ENCODE peak calls at places on chromosomes 5 and 9, in four cellular contexts. H is HTR-8/SVneo; S is stimulated activated CD4-positive, alpha-beta T cell treated with anti-CD3 and anti-CD28 coated beads, Interleukin-2, amount 100 ng/mL, for 24 hours; M is SJSA1. G is an unnamed sample.
A peak's percentile ranks its signal among the peaks of the same experiment; 100 is the strongest.

GRCh38 chr5:76356887-76357286 is 46.2 kb upstream of the IQGAP2 start:
- DNase-seq in H (no peak), S (no peak), M (no peak), G (no peak)

GRCh38 chr9:742914-743594 is 98.4 kb upstream of the DMRT1 start:
- DNase-seq in H (no peak), S (no peak), M (no peak), G (no peak)

GRCh38 chr5:159463590-159464321 is 133.5 kb upstream of the IL12B start:
- DNase-seq in H (peak; percentile 19), S (no peak), M (peak; percentile 67), G (no peak)

GRCh38 chr9:134325813-134326753 is at the start of gene RXRA:
- DNase-seq in H (peak; percentile 72), S (peak; percentile 61), M (peak; percentile 85), G (peak; percentile 35)

GRCh38 chr9:120403543-120403856 is 176.5 kb downstream of the CDK5RAP2 start:
- DNase-seq in H (no peak), S (no peak), M (no peak), G (no peak)

GRCh38 chr5:10576790-10577189 is 12.9 kb downstream of the ANKRD33B start:
- DNase-seq in H (no peak), S (no peak), M (peak; percentile 42), G (peak; percentile 16)

GRCh38 chr9:130880599-130881220 is 15.9 kb downstream of the QRFP start:
- DNase-seq in H (no peak), S (no peak), M (no peak), G (no peak)

GRCh38 chr9:78238061-78239038 is 2.5 kb downstream of the CEP78 start:
- DNase-seq in H (no peak), S (no peak), M (no peak), G (no peak)

GRCh38 chr5:59020611-59021285 is 437.9 kb downstream of the RAB3C start:
- DNase-seq in H (no peak), S (peak; percentile 30), M (no peak), G (no peak)

GRCh38 chr9:107019216-107019615 is 156.2 kb downstream of the ZNF462 start:
- DNase-seq in H (no peak), S (no peak), M (peak; percentile 54), G (no peak)

GRCh38 chr5:6717687-6718086 is 4.5 kb downstream of the TENT4A start:
- DNase-seq in H (no peak), S (no peak), M (peak; percentile 36), G (no peak)

GRCh38 chr5:140631831-140632365 is 1.1 kb downstream of the CD14 start:
- DNase-seq in H (no peak), S (peak; percentile 44), M (no peak), G (no peak)

GRCh38 chr5:41335596-41335995 is 122.3 kb upstream of the C6 start:
- DNase-seq in H (no peak), S (no peak), M (no peak), G (no peak)

GRCh38 chr9:105842023-105842644 is 147.8 kb downstream of the TMEM38B start:
- DNase-seq in H (peak; percentile 14), S (peak; percentile 23), M (no peak), G (peak; percentile 24)

GRCh38 chr5:1216211-1216917 is 8.8 kb upstream of the SLC6A18 start:
- DNase-seq in H (no peak), S (no peak), M (no peak), G (no peak)

GRCh38 chr5:110339399-110339798 is 387.1 kb downstream of the TMEM232 start:
- DNase-seq in H (no peak), S (no peak), M (no peak), G (no peak)

GRCh38 chr5:132029609-132030008 is 18.2 kb upstream of the ACSL6 start:
- DNase-seq in H (no peak), S (no peak), M (no peak), G (no peak)

GRCh38 chr9:382383-382782 is 167.7 kb downstream of the DOCK8 start:
- DNase-seq in H (no peak), S (no peak), M (no peak), G (no peak)

GRCh38 chr9:131610231-131610761 is 65.0 kb downstream of the PRRT1B start:
- DNase-seq in H (no peak), S (no peak), M (no peak), G (no peak)

GRCh38 chr9:98998441-98999151 is 54.9 kb downstream of the COL15A1 start:
- DNase-seq in H (peak; percentile 66), S (peak; percentile 78), M (peak; percentile 78), G (peak; percentile 63)

GRCh38 chr5:69030663-69031062 is 63.2 kb upstream of the SLC30A5 start:
- DNase-seq in H (no peak), S (no peak), M (no peak), G (no peak)

GRCh38 chr5:37815913-37816312 is 23.9 kb downstream of the GDNF start:
- DNase-seq in H (no peak), S (no peak), M (no peak), G (no peak)

GRCh38 chr5:97006454-97006853 is 70.6 kb downstream of the LNPEP start:
- DNase-seq in H (no peak), S (no peak), M (no peak), G (no peak)

GRCh38 chr5:146463446-146463845 is 16.3 kb downstream of the TCERG1 start:
- DNase-seq in H (no peak), S (no peak), M (no peak), G (no peak)

GRCh38 chr5:173953528-173954090 is 35.4 kb upstream of the C5orf47 start:
- DNase-seq in H (no peak), S (no peak), M (no peak), G (no peak)

GRCh38 chr5:178667109-178667508 is 40.3 kb upstream of the CLK4 start:
- DNase-seq in H (no peak), S (no peak), M (no peak), G (no peak)

GRCh38 chr9:124441291-124441690 is 9.0 kb upstream of the ADGRD2 start:
- DNase-seq in H (no peak), S (no peak), M (no peak), G (no peak)

GRCh38 chr5:159226451-159226850 is 17.1 kb upstream of the RNF145 start:
- DNase-seq in H (no peak), S (no peak), M (no peak), G (no peak)

GRCh38 chr9:37060821-37061220 is 26.8 kb upstream of the PAX5 start:
- DNase-seq in H (no peak), S (no peak), M (no peak), G (no peak)

GRCh38 chr9:105957830-105958229 is 263.5 kb downstream of the TMEM38B start:
- DNase-seq in H (no peak), S (no peak), M (no peak), G (no peak)

GRCh38 chr9:95764920-95765319 is 110.6 kb upstream of the ERCC6L2 start:
- DNase-seq in H (no peak), S (no peak), M (no peak), G (no peak)

G was measured in activated CD4-positive, alpha-beta memory T cell treated with anti-CD3 and anti-CD28 coated beads, Interleukin-2, amount 10 ng/mL, durations not matched to agents 7 days and 5 days.